ENCODE peak calls at places on chromosomes 6 and 20, in nine cellular contexts. Y is mucosa of descending colon, K is HCT116, O is body of pancreas, G is ovary, Z is upper lobe of right lung, H is HepG2, S is neural progenitor cell, L is kidney. A is an unnamed sample. For H3K4me1, the result is how much of the 10 kb centered on the place peaks cover.

GRCh38 chr6:2029952-2030351 is 215.5 kb downstream of the GMDS start:
- DNase-seq in Y (no peak), K (no peak), O (no peak), G (no peak), Z (no peak), H (no peak), S (no peak), L (no peak), A (no peak)

GRCh38 chr6:88380083-88380482 is 213.9 kb upstream of the CNR1 start:
- DNase-seq in Y (no peak), K (no peak), O (no peak), G (peak), Z (peak), H (no peak), S (no peak), L (peak), A (peak)

GRCh38 chr20:3218307-3218988 is 9.2 kb downstream of the ITPA start:
- DNase-seq in Y (no peak), K (no peak), O (peak), G (no peak), Z (peak), H (peak), S (peak), L (peak), A (peak)

GRCh38 chr6:137165375-137166246 is 7.8 kb downstream of the IL22RA2 start:
- DNase-seq in Y (no peak), K (peak), O (peak), G (no peak), Z (no peak), H (peak), S (no peak), L (no peak), A (no peak)

GRCh38 chr6:20340056-20340455 is 61.6 kb upstream of the E2F3 start:
- DNase-seq in Y (no peak), K (no peak), O (no peak), G (no peak), Z (no peak), H (no peak), S (no peak), L (no peak), A (no peak)

GRCh38 chr6:16420715-16421461 is 182.5 kb downstream of the GMPR start:
- DNase-seq in Y (no peak), K (no peak), O (no peak), G (no peak), Z (no peak), H (no peak), S (no peak), L (no peak), A (no peak)

GRCh38 chr6:121780325-121781313 is 345.2 kb downstream of the GJA1 start:
- DNase-seq in Y (peak), K (peak), O (peak), G (peak), Z (peak), H (no peak), S (no peak), L (peak), A (no peak)

GRCh38 chr20:46202758-46203509 is 84.8 kb downstream of the CD40 start:
- DNase-seq in Y (no peak), K (no peak), O (no peak), G (peak), Z (no peak), H (no peak), S (no peak), L (no peak), A (no peak)

GRCh38 chr6:21022343-21023107 is 488.3 kb downstream of the CDKAL1 start:
- DNase-seq in Y (no peak), K (peak), O (peak), G (no peak), Z (no peak), H (peak), S (peak), L (peak), A (peak)

GRCh38 chr6:53573299-53573698 is 28.4 kb upstream of the GCLC start:
- DNase-seq in Y (no peak), K (no peak), O (no peak), G (no peak), Z (no peak), H (no peak), S (no peak), L (no peak), A (no peak)

GRCh38 chr6:166151798-166152197 is 15.9 kb downstream of the TBXT start:
- DNase-seq in Y (no peak), K (no peak), O (no peak), G (no peak), Z (no peak), H (no peak), S (no peak), L (no peak), A (no peak)

GRCh38 chr6:43666181-43666920 is 21.2 kb downstream of the MRPS18A start:
- DNase-seq in Y (no peak), K (no peak), O (no peak), G (no peak), Z (no peak), H (no peak), S (peak), L (no peak), A (no peak)

GRCh38 chr6:43669050-43669921 is 18.3 kb downstream of the MRPS18A start:
- DNase-seq in Y (peak), K (no peak), O (peak), G (peak), Z (no peak), H (no peak), S (peak), L (no peak), A (no peak)

GRCh38 chr6:43665376-43665775 is 20.5 kb downstream of the RSPH9 start:
- DNase-seq in Y (no peak), K (no peak), O (no peak), G (no peak), Z (no peak), H (no peak), S (no peak), L (no peak), A (no peak)

GRCh38 chr6:43668151-43669028 is 19.2 kb downstream of the MRPS18A start:
- DNase-seq in Y (peak), K (peak), O (peak), G (peak), Z (peak), H (peak), S (peak), L (peak), A (no peak)

DNA sequence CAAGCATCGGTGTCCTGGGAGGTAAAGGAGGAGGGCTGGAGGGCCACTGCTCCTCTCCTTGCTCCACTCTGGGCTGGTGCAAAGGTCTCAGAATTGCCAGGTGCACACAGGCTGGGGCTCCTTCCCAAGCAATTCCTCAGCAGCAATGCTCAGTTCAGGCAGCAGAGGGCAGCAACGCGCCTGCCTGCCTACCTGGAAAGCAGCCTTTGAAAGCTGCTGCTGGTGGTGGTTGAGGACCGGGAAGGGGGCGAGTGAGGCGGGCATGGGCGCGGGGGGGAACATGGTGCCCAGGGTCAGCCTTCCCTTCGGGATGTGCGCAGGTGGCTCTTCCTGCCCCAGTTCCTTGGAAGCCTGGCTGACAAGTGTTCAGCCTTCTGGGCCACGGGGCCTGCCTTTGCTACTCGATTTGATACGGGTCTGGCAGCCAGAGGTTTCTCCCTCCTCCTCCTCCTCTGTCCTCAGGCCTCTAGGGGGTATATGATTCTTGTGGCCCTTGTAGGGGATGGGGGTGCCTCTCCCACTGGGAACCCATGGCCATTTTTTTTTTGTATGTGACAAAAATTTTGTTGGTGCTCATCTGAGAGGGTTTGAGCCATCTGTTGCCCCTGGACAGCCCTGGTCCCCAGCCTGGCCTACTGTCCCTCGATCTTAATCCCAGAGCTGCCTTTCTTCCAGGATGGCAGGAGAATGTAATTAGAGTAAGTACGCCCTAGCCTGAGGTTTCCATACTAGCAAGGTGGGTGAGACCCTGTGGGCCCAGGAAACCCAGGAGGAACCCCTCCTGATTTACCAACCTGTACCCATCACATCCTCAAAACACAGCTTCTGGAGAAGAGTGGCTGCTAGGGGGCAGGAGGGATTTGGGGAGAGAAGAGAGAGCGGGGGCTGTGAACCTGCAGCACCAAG is 20.1 kb downstream of the MRPS18A start:
- DNase-seq in Y (peak), K (peak), O (peak), G (peak), Z (peak), H (peak), S (peak), L (peak), A (no peak)
- TF ChIP-seq CTCF in Y (peak), K (peak), O (peak), G (peak), Z (peak), H (peak), S (peak), L (peak), A (peak)

GRCh38 chr6:15401120-15401519 is 155.3 kb downstream of the JARID2 start:
- DNase-seq in Y (no peak), K (no peak), O (no peak), G (no peak), Z (no peak), H (no peak), S (no peak), L (no peak), A (no peak)
- H3K4me1 ChIP-seq in Y (under half), K (under half), O (under half), G (under half), Z (under half), H (under half), S (half or more), L (under half), A (under half)

GRCh38 chr6:28211840-28212509 is 13.1 kb upstream of the ZSCAN9 start:
- DNase-seq in Y (no peak), K (no peak), O (no peak), G (no peak), Z (no peak), H (no peak), S (peak), L (no peak), A (no peak)
- H3K4me3 ChIP-seq in Y (no peak), K (peak), O (no peak), G (peak), Z (peak), H (peak), S (peak), L (peak), A (peak)

DNA sequence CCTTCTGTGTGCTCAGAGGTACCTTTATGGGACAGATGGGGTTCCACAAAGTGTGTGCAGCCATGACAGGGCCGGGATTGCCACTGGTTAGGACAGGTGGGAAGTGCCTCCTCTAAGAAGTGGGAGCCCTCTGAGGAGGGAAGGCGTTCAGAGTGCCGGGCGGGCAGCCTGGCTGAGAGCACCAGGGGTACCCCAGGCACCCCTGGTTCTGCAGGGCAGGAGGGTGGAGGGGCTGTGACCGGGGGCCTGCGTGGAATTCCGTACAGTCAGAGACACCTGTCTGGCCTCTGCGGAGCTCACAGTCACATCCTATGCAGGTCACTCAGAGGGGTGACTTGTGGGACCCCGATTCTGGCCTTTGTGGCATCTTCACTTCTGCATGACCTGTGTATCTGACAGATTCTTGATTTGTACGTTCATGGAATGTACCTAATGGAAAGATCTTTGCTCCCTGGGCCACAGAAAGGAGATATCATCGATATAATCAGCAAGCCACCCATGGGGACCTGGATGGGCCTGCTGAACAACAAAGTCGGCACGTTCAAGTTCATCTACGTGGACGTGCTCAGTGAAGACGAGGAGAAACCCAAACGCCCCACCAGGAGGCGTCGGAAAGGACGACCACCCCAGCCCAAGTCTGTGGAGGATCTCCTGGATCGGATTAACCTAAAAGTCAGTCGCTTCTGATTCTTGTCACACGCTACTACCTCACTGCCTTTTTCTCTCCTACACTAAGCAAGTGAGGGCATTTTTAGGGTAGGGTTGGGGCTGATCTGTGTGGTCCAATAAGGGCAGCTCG is 190.9 kb downstream of the SASH1 start:
- DNase-seq in Y (no peak), K (no peak), O (no peak), G (no peak), Z (no peak), H (no peak), S (no peak), L (no peak), A (no peak)
- TF ChIP-seq CTCF in Y (no peak), K (no peak), O (no peak), G (no peak), Z (no peak), H (no peak), S (no peak), L (no peak), A (no peak)

DNA sequence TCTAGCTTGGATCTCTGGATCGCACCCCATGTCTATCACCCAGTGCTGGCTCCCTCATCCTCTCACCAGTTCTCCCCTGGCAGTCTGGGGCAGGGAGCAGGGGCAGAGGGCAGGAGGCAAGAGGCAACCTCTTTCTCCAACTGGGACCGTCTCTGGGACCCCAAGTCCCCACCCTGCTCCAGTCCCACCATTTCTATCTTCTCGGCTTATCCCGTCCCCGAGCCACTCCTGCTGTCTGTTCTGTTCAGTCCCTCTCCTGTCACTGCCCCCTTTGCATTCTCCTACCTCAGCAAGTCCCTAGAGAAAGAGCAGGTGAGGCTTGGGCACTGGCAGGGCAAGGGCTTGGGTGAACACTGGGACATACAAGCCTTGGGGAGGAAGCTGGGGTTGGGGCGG is 625 bp upstream of the TNXB start:
- DNase-seq in Y (no peak), K (no peak), O (no peak), G (no peak), Z (no peak), H (no peak), S (no peak), L (no peak), A (no peak)
- H3K4me1 ChIP-seq in Y (under half), K (under half), O (under half), G (under half), Z (half or more), H (under half), S (under half), L (under half), A (under half)

GRCh38 chr6:75145976-75146375 is 59.9 kb downstream of the COL12A1 start:
- DNase-seq in Y (no peak), K (no peak), O (peak), G (no peak), Z (no peak), H (no peak), S (peak), L (no peak), A (no peak)
- H3K4me3 ChIP-seq in Y (no peak), K (no peak), O (no peak), G (no peak), Z (no peak), H (no peak), S (no peak), L (no peak), A (no peak)

DNA sequence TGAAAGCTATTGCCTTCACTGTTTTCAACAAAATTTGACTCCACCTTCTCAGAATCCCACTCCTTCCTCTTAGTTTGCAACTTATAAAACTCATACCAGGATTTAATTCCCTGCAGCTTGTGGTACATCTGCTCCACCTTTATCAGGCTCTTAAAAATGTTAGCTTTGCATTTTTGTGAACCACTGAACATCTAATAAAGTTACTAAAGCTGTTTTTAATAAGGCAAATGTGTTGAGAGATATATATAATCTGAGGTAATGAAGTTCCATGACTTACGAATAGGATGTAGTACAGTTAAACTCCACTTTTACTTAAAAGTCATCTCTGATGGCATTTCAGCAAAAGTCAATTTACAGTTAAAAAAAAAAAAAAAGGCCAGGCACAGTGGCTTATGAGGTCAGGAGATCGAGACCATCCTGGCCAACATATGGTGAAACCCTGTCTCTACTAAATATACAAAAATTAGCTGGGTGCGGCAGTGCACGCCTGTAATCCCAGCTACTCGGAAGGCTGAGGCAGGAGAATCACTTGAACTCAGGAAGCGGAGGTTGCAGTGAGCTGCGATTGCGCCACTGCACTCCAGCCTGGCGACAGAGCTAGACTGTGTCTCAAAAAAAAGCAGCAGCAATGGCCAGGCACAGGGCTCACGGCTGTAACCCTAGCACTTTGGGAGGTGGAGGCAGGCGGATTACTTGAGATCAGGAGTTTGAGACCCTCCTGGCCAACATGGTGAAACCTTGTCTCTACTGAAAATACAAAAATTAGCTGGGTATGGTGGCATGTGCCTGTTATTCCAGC is 106.2 kb downstream of the KIF13A start:
- DNase-seq in Y (peak), K (no peak), O (no peak), G (no peak), Z (peak), H (no peak), S (no peak), L (no peak), A (no peak)
- TF ChIP-seq CTCF in Y (no peak), K (no peak), O (no peak), G (no peak), Z (no peak), H (no peak), S (no peak), L (no peak), A (no peak)

GRCh38 chr20:44593721-44594120 is 11.3 kb downstream of the PKIG start:
- DNase-seq in Y (no peak), K (no peak), O (no peak), G (no peak), Z (no peak), H (no peak), S (no peak), L (no peak), A (no peak)
- H3K4me1 ChIP-seq in Y (under half), K (under half), O (under half), G (under half), Z (under half), H (under half), S (under half), L (under half), A (under half)